ENCODE peak calls at places on chromosomes 7 and 10, in six cellular contexts. D is stimulated activated naive CD8-positive, alpha-beta T cell treated with anti-CD3 and anti-CD28 coated beads, Interleukin-15, amount 100 ng/mL, for 72 hours; L is activated T-cell treated with anti-CD3 and anti-CD28 coated beads, Interleukin-2, amount 50 U/mL, for 4 hours; O is mucosa of gallbladder; H is A172; E is stimulated activated CD4-positive, alpha-beta T cell treated with anti-CD3 and anti-CD28 coated beads, Interleukin-12 subunit alpha, Interleukin-12 subunit beta, amount 100 ng/mL, for 48 hours. Z is an unnamed sample.

GRCh38 chr10:132516771-132517725 is 20.5 kb upstream of the INPP5A start:
- DNase-seq in H (peak), E (no peak), L (peak), O (peak), D (no peak), Z (peak)

GRCh38 chr7:36192050-36192824 is 39.2 kb downstream of the EEPD1 start:
- DNase-seq in D (no peak), H (peak), E (no peak), L (no peak), O (peak), Z (no peak)

GRCh38 chr10:27537812-27538211 is 33.7 kb downstream of the RAB18 start:
- DNase-seq in L (no peak), E (no peak), O (no peak), D (no peak), H (no peak), Z (no peak)

GRCh38 chr7:137717811-137718271 is 128.9 kb downstream of the DGKI start:
- DNase-seq in H (no peak), D (no peak), L (no peak), E (no peak), O (no peak), Z (no peak)

GRCh38 chr7:128872394-128872824 is 9.8 kb downstream of the ATP6V1F start:
- DNase-seq in O (no peak), D (no peak), L (no peak), E (no peak), H (no peak), Z (no peak)

GRCh38 chr10:92846-93245 is 42.4 kb upstream of the ZMYND11 start:
- DNase-seq in E (no peak), D (no peak), O (no peak), H (no peak), L (no peak), Z (no peak)

GRCh38 chr10:78502208-78502943 is 468.7 kb downstream of the RPS24 start:
- DNase-seq in L (no peak), D (no peak), O (no peak), E (no peak), H (peak), Z (no peak)

GRCh38 chr10:89875557-89875956 is 174.2 kb downstream of the KIF20B start:
- DNase-seq in L (no peak), H (no peak), D (no peak), E (no peak), O (no peak), Z (no peak)

GRCh38 chr10:66786705-66787104 is 139.1 kb upstream of the LRRTM3 start:
- DNase-seq in D (no peak), O (peak), L (no peak), E (no peak), H (no peak), Z (no peak)